ENCODE peak calls at places on chromosomes 3 and 15, in seven cellular contexts. T, Z, E, F, W, N and G are unnamed samples.

GRCh38 chr3:58683001-58683845 is 16.6 kb upstream of the FAM3D start:
- DNase-seq in W (peak; percentile 21), T (no peak), E (no peak), N (no peak), Z (no peak), F (no peak), G (no peak)

GRCh38 chr3:195566797-195567196 is 16.9 kb downstream of the APOD start:
- DNase-seq in W (no peak), T (no peak), N (no peak), E (no peak), F (no peak), Z (no peak), G (no peak)

GRCh38 chr3:156142649-156143048 is 22.3 kb downstream of the KCNAB1 start:
- DNase-seq in E (no peak), T (no peak), F (no peak), W (no peak), N (no peak), Z (no peak), G (no peak)

GRCh38 chr15:62110000-62110851 is 43.4 kb downstream of the C2CD4A start:
- DNase-seq in W (no peak), Z (no peak), F (no peak), E (no peak), T (no peak), N (no peak), G (no peak)

GRCh38 chr15:65381445-65382145 is 3.8 kb upstream of the IGDCC3 start:
- DNase-seq in F (no peak), N (no peak), W (no peak), Z (no peak), E (no peak), T (no peak), G (no peak)

GRCh38 chr15:99925661-99926461 is 192.6 kb upstream of the LYSMD4 start:
- DNase-seq in N (peak; percentile 61), Z (peak; percentile 69), E (peak; percentile 86), F (peak; percentile 80), T (peak; percentile 61), W (peak; percentile 68), G (peak; percentile 25)

GRCh38 chr15:59168536-59168935 is 38.1 kb upstream of the LDHAL6B start:
- DNase-seq in W (no peak), E (peak; percentile 51), Z (no peak), N (no peak), T (no peak), F (no peak), G (no peak)

GRCh38 chr3:192121921-192122320 is 605.4 kb downstream of the FGF12 start:
- DNase-seq in N (no peak), T (no peak), E (no peak), F (no peak), Z (no peak), W (no peak), G (no peak)

GRCh38 chr3:134373942-134374790 is at the start of gene AMOTL2:
- DNase-seq in W (peak; percentile 93), T (no peak), F (peak; percentile 91), E (peak; percentile 93), N (peak; percentile 95), Z (no peak), G (no peak)

GRCh38 chr15:70262171-70262570 is 164.5 kb upstream of the TLE3 start:
- DNase-seq in T (no peak), Z (no peak), W (no peak), E (no peak), N (no peak), F (no peak), G (no peak)

GRCh38 chr3:140863481-140864084 is 78.1 kb upstream of the SLC25A36 start:
- DNase-seq in E (no peak), Z (no peak), F (no peak), T (no peak), W (no peak), N (peak; percentile 58), G (no peak)

GRCh38 chr3:78497692-78498091 is 1270.1 kb downstream of the ROBO1 start:
- DNase-seq in T (no peak), W (no peak), E (no peak), N (no peak), F (no peak), Z (no peak), G (no peak)